ENCODE peak calls at places on chromosome 12, in five cellular contexts. H, A, E, U and I are unnamed samples.

GRCh38 chr12:1256285-1256684 is 265.3 kb downstream of the ERC1 start:
- DNase-seq in H (no peak), A (no peak), E (no peak), U (no peak), I (no peak)

GRCh38 chr12:88579941-88580871 is at the start of gene KITLG:
- DNase-seq in H (peak), A (peak), E (no peak), U (no peak), I (peak)

GRCh38 chr12:119544780-119545625 is 48.6 kb upstream of the TMEM233 start:
- DNase-seq in H (no peak), A (peak), E (peak), U (peak), I (peak)

GRCh38 chr12:125983784-125984510 is 918.7 kb downstream of the AACS start:
- DNase-seq in H (no peak), A (no peak), E (no peak), U (no peak), I (no peak)

GRCh38 chr12:122319312-122319638 is 53.0 kb upstream of the VPS33A start:
- DNase-seq in H (no peak), A (no peak), E (no peak), U (no peak), I (no peak)

GRCh38 chr12:132356686-132357622 is 27.6 kb upstream of the GALNT9 start:
- DNase-seq in H (no peak), A (peak), E (no peak), U (no peak), I (no peak)

GRCh38 chr12:77033658-77034164 is 31.7 kb downstream of the E2F7 start:
- DNase-seq in H (no peak), A (no peak), E (no peak), U (no peak), I (no peak)

GRCh38 chr12:19744760-19745218 is 305.5 kb downstream of the AEBP2 start:
- DNase-seq in H (no peak), A (no peak), E (no peak), U (no peak), I (no peak)

GRCh38 chr12:122730215-122731014 is at the start of gene HCAR1:
- DNase-seq in H (peak), A (no peak), E (no peak), U (no peak), I (no peak)

GRCh38 chr12:53239643-53240258 is 7.7 kb upstream of the RARG start:
- DNase-seq in H (no peak), A (no peak), E (no peak), U (no peak), I (no peak)

GRCh38 chr12:20434993-20435392 is 66.7 kb downstream of the PDE3A start:
- DNase-seq in H (no peak), A (no peak), E (no peak), U (no peak), I (no peak)

GRCh38 chr12:68611094-68611818 is 557 bp downstream of the RAP1B start:
- DNase-seq in H (no peak), A (peak), E (peak), U (peak), I (no peak)

GRCh38 chr12:3531496-3531895 is 40.5 kb downstream of the PRMT8 start:
- DNase-seq in H (no peak), A (no peak), E (no peak), U (no peak), I (no peak)

GRCh38 chr12:34396006-34396860 is 373.9 kb downstream of the ALG10 start:
- DNase-seq in H (peak), A (peak), E (no peak), U (peak), I (no peak)

GRCh38 chr12:102459314-102459713 is 21.0 kb downstream of the IGF1 start:
- DNase-seq in H (no peak), A (no peak), E (no peak), U (no peak), I (no peak)

GRCh38 chr12:49553512-49554088 is 14.3 kb downstream of the MCRS1 start:
- DNase-seq in H (no peak), A (no peak), E (no peak), U (no peak), I (no peak)

GRCh38 chr12:13099066-13099909 is 4.2 kb downstream of the GSG1 start:
- DNase-seq in H (no peak), A (no peak), E (no peak), U (no peak), I (no peak)

GRCh38 chr12:64895541-64895940 is 71.1 kb downstream of the TBC1D30 start:
- DNase-seq in H (no peak), A (no peak), E (no peak), U (no peak), I (no peak)

GRCh38 chr12:53938276-53939140 is at the start of gene HOXC13:
- DNase-seq in H (peak), A (no peak), E (no peak), U (no peak), I (no peak)

GRCh38 chr12:30756074-30756473 is 1.3 kb upstream of the CAPRIN2 start:
- DNase-seq in H (no peak), A (no peak), E (no peak), U (no peak), I (no peak)

GRCh38 chr12:54220567-54220966 is 31.8 kb upstream of the SMUG1 start:
- DNase-seq in H (no peak), A (no peak), E (no peak), U (no peak), I (no peak)

DNA sequence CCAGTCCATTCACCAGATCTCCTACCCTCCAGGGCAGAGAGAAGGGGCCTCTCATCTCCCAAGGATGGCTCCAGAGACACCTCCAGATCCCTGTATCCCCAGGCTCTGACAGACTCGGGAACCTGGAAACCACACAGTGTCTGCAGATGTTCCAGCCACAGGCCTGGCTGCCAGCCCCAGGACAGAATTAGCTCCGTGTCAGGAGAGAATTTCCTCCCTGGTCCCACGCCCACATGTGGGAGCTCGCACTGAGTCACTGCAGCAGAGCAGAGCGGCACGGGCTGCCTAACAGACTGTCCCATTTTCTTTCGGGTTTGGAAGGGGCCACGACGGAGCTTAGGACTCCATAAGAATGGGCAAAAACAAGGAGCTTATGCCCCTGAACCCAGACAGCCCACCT is 33.6 kb downstream of the CMKLR1 start:
- DNase-seq in H (peak), A (peak), E (no peak), U (no peak), I (peak)
- H3K4me3 ChIP-seq in H (no peak), A (peak), E (no peak), U (no peak), I (peak)

DNA sequence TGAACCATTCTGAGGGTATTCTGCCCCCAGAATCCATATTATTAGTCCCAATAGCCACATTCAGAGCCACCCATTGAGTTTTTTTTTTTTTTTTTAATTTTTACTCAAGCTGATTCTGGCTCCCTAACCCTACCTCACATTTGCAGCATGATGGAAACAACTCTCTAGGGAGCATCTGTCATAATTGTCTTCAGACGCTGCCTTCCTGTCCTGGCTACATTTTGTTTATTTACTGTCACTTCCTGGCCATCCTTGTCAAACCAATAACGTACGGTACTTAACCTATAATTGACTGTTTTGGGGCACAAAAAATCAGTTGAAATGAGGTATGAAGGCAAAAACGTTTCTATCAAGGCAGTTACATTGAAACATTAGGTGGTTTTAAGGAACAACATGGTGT is 2.1 kb downstream of the GLIPR1 start:
- DNase-seq in H (no peak), A (no peak), E (no peak), U (no peak), I (no peak)
- H3K4me3 ChIP-seq in H (no peak), A (peak), E (peak), U (peak), I (peak)

DNA sequence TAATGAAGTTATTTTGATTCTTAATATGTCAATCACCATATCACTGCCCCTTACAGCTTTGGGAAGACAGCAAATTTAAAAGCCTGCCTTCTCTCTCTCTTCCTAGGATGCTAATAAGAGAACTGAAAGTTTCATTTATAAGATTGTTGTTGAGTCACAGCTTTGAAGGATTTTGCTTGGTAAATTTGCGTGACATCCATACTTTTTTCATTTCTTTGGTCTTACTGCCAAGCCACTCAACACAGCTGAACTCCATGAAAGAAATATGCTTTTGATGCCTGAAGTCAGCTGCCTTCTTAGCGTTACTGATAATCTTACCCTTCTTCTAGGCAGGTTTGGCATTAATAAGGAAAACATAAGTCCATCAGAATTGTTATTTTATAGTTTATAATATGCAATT is 155.0 kb downstream of the CRADD start:
- DNase-seq in H (no peak), A (no peak), E (no peak), U (no peak), I (no peak)
- H3K4me3 ChIP-seq in H (no peak), A (no peak), E (no peak), U (no peak), I (no peak)

DNA sequence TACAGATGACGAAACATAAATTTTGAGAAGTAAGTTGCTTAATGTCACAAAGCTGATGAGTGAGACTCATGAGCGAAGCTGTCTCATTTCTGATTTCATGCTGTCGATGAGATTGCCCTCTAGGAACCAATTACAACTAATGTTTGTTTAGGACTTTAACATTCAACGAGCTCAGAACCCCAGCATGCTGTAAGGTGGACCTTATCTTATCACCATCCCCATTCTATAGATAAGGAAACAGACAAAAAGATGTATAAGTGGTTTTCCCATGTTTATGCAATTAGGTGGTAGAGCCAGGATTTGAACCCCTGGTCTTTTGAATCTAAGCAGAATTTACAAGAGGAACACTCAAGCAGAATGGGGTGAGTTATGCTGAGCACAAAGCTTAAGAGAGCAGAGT is 23.0 kb downstream of the BHLHE41 start:
- DNase-seq in H (no peak), A (no peak), E (no peak), U (no peak), I (no peak)
- H3K4me3 ChIP-seq in H (no peak), A (no peak), E (no peak), U (no peak), I (no peak)

DNA sequence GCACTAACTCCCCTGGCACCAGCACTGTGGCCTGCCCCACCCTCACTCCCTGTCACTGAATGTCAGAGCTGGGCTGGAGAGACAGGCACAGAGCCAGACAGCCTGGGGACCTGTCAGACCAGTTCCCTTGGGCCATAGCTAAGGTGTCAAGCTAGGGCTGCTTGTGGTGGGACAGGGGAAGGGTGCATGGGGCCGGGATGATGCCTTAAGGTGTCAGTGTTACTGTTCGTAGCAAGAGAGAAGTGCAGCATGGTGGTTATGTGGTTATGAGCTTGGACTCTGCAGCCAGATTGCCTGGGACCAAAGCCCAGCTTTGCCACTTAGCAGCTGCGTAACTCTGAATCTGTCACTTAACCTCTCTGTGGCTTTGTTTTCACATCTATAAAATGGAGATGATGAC is 3.8 kb downstream of the RAPGEF3 start:
- DNase-seq in H (no peak), A (no peak), E (no peak), U (no peak), I (no peak)
- H3K4me3 ChIP-seq in H (peak), A (peak), E (no peak), U (no peak), I (no peak)